ENCODE peak calls at places on chromosomes 5 and 9, in four cellular contexts. Q, Y, N and O are unnamed samples.

GRCh38 chr9:71506821-71507220 is 261.5 kb downstream of the CEMIP2 start:
- DNase-seq in Q (no peak), Y (no peak), N (no peak), O (no peak)

GRCh38 chr5:158406884-158407790 is 548.2 kb upstream of the CLINT1 start:
- DNase-seq in Y (no peak), N (no peak), Q (no peak), O (no peak)

GRCh38 chr9:87535817-87536539 is 38.3 kb downstream of the DAPK1 start:
- DNase-seq in Q (no peak), Y (peak; percentile 35), N (no peak), O (no peak)

GRCh38 chr9:31140316-31140715 is 1244.1 kb upstream of the ACO1 start:
- DNase-seq in N (no peak), Q (no peak), Y (peak; percentile 22), O (no peak)

GRCh38 chr9:110207071-110207923 is 662 bp downstream of the C9orf152 start:
- DNase-seq in Q (no peak), N (peak; percentile 83), Y (no peak), O (no peak)

GRCh38 chr5:157561105-157561504 is 14.5 kb downstream of the ADAM19 start:
- DNase-seq in N (no peak), Y (no peak), Q (no peak), O (peak; percentile 44)

GRCh38 chr5:140072812-140073211 is 29.7 kb upstream of the NRG2 start:
- DNase-seq in N (no peak), Q (no peak), Y (no peak), O (peak; percentile 62)

GRCh38 chr5:140321796-140322195 is 18.9 kb upstream of the PFDN1 start:
- DNase-seq in Y (no peak), N (no peak), Q (peak; percentile 34), O (peak; percentile 80)

GRCh38 chr9:73210886-73211285 is 59.2 kb downstream of the ANXA1 start:
- DNase-seq in N (no peak), Y (no peak), Q (no peak), O (no peak)

GRCh38 chr5:175743676-175744210 is 85.9 kb downstream of the HRH2 start:
- DNase-seq in N (no peak), Q (no peak), Y (no peak), O (no peak)

GRCh38 chr9:98253563-98253962 is 1.9 kb downstream of the TBC1D2 start:
- DNase-seq in N (peak; percentile 42), Q (no peak), Y (no peak), O (no peak)

GRCh38 chr5:3364941-3365340 is 230.7 kb upstream of the IRX1 start:
- DNase-seq in Q (no peak), Y (peak; percentile 14), N (no peak), O (no peak)

GRCh38 chr5:140710899-140711552 is 10.8 kb downstream of the ZMAT2 start:
- DNase-seq in Y (no peak), Q (peak; percentile 82), N (peak; percentile 95), O (peak; percentile 93)

DNA sequence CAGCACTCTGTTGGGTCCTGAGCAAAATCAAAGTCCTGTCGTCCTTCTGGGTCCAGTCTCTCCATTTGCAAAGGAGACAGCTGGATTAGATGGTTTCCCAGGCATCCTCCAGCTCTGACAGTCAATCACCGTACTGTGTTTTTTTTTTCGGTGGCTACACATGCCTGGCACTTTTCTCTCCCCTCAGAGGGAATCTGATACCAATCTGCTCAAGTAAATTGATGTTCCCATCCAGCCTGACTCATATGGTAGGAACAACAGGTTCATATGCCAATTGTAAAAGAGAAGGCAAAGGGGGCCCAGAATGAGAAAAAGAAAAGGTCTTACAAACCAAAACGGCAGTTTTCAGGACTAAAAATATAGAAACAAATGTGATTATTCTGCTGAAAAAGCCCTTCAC is 1.2 kb downstream of the FBXO10 start:
- DNase-seq in Y (no peak), N (no peak), Q (no peak), O (no peak)
- H3K4me3 ChIP-seq in Y (peak overlapping the region; percentile 78), N (no peak overlapping the region), Q (peak overlapping the region; percentile 89), O (peak overlapping the region; percentile 86)

GRCh38 chr5:33579163-33579562 is 138.4 kb downstream of the TARS1 start:
- DNase-seq in Y (no peak), Q (no peak), N (no peak), O (no peak)
- H3K4me1 ChIP-seq in Y (no peaks in the 10 kb centered on the region), Q (peaks cover 2% of the 10 kb centered on the region), N (no peaks in the 10 kb centered on the region), O (no peaks in the 10 kb centered on the region)

GRCh38 chr9:86503281-86503680 is 149.1 kb upstream of the TUT7 start:
- DNase-seq in Q (no peak), N (no peak), Y (no peak), O (no peak)
- H3K9me3 ChIP-seq in Q (no peaks in the 10 kb centered on the region), N (no peaks in the 10 kb centered on the region), Y (no peaks in the 10 kb centered on the region), O (no peaks in the 10 kb centered on the region)

DNA sequence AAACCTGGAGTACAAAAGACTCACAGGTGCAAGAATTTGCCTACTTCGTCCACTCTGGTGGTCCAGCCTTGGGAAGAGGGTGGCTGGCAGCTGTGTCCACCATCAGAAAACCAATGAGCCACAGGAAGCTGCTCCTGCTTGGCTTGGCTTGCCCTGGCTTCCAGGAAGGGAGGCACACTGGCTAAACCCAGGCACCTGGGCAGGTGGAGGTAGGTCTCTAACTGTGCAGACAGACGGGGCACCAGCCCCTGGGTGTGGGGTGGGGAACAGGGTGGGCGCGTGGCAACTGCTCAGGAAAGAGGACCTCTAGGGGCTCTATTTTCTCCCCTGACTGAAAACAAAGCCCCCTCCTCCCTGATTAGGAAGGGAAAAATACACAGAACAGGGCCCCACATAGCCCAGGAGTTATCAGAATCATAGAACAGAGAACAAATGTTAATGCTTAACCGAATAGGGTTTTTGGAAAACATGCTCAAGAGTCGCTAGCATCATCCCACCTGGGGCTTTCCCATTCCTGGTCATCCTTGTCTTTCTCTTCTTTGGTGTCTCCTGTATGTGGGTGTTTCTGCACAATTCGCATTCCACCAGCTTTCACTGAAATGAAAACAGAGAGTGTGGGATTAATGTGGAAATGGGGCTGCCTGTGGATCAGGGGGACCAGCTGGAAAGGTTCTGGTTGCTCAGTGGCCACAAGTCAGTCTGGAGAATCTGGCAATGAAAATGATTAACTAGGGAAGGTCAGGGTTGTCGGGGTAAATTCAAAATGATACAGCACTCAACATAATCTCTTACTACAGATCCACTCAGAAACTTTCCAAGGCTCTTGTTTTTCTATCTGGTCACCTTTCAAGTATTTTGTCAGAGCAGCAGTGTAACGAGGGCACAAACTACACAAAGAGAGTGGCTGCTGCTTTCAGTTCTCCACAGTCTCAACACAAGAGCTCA is 13.1 kb downstream of the DAP start:
- DNase-seq in N (no peak), Y (no peak), Q (no peak), O (no peak)
- H3K4me3 ChIP-seq in N (no peak overlapping the region), Y (no peak overlapping the region), Q (no peak overlapping the region), O (no peak overlapping the region)

DNA sequence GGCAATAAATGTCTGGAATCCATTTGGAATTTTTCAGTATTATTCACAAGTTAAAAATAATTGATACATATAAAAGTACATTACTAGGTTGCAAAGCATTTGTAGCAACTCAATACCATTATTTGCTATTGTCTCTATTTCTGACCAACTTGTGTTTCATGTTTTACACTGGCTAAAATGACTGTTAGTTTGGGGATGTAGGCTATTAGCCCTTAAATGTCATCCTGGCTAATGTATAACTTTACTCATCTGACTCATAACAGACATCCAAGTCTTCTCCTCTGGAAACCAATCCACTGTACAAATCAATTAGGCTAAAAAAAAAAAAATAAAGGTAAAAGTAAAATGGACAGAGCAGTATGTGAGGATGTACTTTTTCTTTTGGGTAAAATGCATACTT is 20.7 kb downstream of the MEGF9 start:
- DNase-seq in Q (no peak), Y (no peak), N (no peak), O (no peak)
- H3K4me1 ChIP-seq in Q (no peaks in the 10 kb centered on the region), Y (no peaks in the 10 kb centered on the region), N (peaks cover 24% of the 10 kb centered on the region), O (peaks cover 2% of the 10 kb centered on the region)